ENCODE peak calls at places on chromosomes 2 and 18, in seven cellular contexts. One of them, this sample, is unnamed.

GRCh38 chr18:37381554-37381953 is 184.0 kb downstream of the CELF4 start:
- DNase-seq in ovary: no peak
- DNase-seq in H1: no peak
- DNase-seq in A549: no peak
- DNase-seq in GM12891: no peak
- DNase-seq in uterus: no peak
- DNase-seq in prostate gland: no peak
- DNase-seq in this sample: no peak

GRCh38 chr2:173043466-173043865 is 32.2 kb upstream of the MAP3K20 start:
- DNase-seq in H1: no peak
- DNase-seq in uterus: no peak
- DNase-seq in prostate gland: peak
- DNase-seq in ovary: no peak
- DNase-seq in GM12891: no peak
- DNase-seq in A549: no peak
- DNase-seq in this sample: no peak

GRCh38 chr2:8546319-8547283 is 135.3 kb upstream of the ID2 start:
- DNase-seq in GM12891: no peak
- DNase-seq in H1: no peak
- DNase-seq in uterus: peak
- DNase-seq in ovary: peak
- DNase-seq in A549: no peak
- DNase-seq in prostate gland: no peak
- DNase-seq in this sample: no peak

GRCh38 chr2:218517434-218518206 is 50.5 kb downstream of the USP37 start:
- DNase-seq in uterus: no peak
- DNase-seq in A549: no peak
- DNase-seq in GM12891: no peak
- DNase-seq in H1: no peak
- DNase-seq in ovary: no peak
- DNase-seq in prostate gland: no peak
- DNase-seq in this sample: no peak

GRCh38 chr2:861655-862355 is 88.8 kb upstream of the SNTG2 start:
- DNase-seq in H1: no peak
- DNase-seq in uterus: no peak
- DNase-seq in A549: no peak
- DNase-seq in ovary: no peak
- DNase-seq in prostate gland: no peak
- DNase-seq in GM12891: no peak
- DNase-seq in this sample: no peak

GRCh38 chr2:162196611-162197010 is 44.6 kb upstream of the GCG start:
- DNase-seq in uterus: no peak
- DNase-seq in ovary: no peak
- DNase-seq in H1: no peak
- DNase-seq in prostate gland: no peak
- DNase-seq in A549: no peak
- DNase-seq in GM12891: no peak
- DNase-seq in this sample: no peak

GRCh38 chr2:180690611-180691010 is 289.8 kb upstream of the UBE2E3 start:
- DNase-seq in prostate gland: no peak
- DNase-seq in ovary: no peak
- DNase-seq in uterus: no peak
- DNase-seq in A549: no peak
- DNase-seq in GM12891: no peak
- DNase-seq in H1: no peak
- DNase-seq in this sample: no peak

GRCh38 chr18:23334569-23334968 is 118.5 kb upstream of the RIOK3 start:
- DNase-seq in H1: no peak
- DNase-seq in ovary: no peak
- DNase-seq in GM12891: no peak
- DNase-seq in prostate gland: no peak
- DNase-seq in A549: no peak
- DNase-seq in uterus: no peak
- DNase-seq in this sample: no peak

GRCh38 chr18:48932822-48933510 is 17.8 kb downstream of the SMAD7 start:
- DNase-seq in A549: no peak
- DNase-seq in uterus: no peak
- DNase-seq in GM12891: no peak
- DNase-seq in prostate gland: no peak
- DNase-seq in ovary: peak
- DNase-seq in H1: no peak
- DNase-seq in this sample: no peak

GRCh38 chr2:37688771-37689468 is 17.5 kb upstream of the CDC42EP3 start:
- DNase-seq in A549: no peak
- DNase-seq in GM12891: no peak
- DNase-seq in ovary: peak
- DNase-seq in H1: no peak
- DNase-seq in prostate gland: peak
- DNase-seq in uterus: peak
- DNase-seq in this sample: no peak

GRCh38 chr18:41320090-41320489 is 634.9 kb upstream of the PIK3C3 start:
- DNase-seq in prostate gland: peak
- DNase-seq in ovary: no peak
- DNase-seq in GM12891: no peak
- DNase-seq in uterus: no peak
- DNase-seq in H1: no peak
- DNase-seq in A549: no peak
- DNase-seq in this sample: no peak

GRCh38 chr18:3148930-3149535 is 70.7 kb downstream of the MYOM1 start:
- DNase-seq in prostate gland: no peak
- DNase-seq in H1: no peak
- DNase-seq in ovary: no peak
- DNase-seq in GM12891: no peak
- DNase-seq in A549: no peak
- DNase-seq in uterus: no peak
- DNase-seq in this sample: no peak

GRCh38 chr2:59076079-59076619 is 835.0 kb upstream of the FANCL start:
- DNase-seq in prostate gland: no peak
- DNase-seq in H1: no peak
- DNase-seq in GM12891: no peak
- DNase-seq in ovary: no peak
- DNase-seq in A549: no peak
- DNase-seq in uterus: no peak
- DNase-seq in this sample: no peak

GRCh38 chr2:54628957-54629356 is 94.5 kb upstream of the EML6 start:
- DNase-seq in uterus: no peak
- DNase-seq in A549: no peak
- DNase-seq in prostate gland: no peak
- DNase-seq in H1: no peak
- DNase-seq in ovary: no peak
- DNase-seq in GM12891: no peak
- DNase-seq in this sample: no peak

GRCh38 chr18:33115917-33116316 is 324.6 kb downstream of the CCDC178 start:
- DNase-seq in H1: no peak
- DNase-seq in prostate gland: no peak
- DNase-seq in GM12891: no peak
- DNase-seq in ovary: no peak
- DNase-seq in A549: no peak
- DNase-seq in uterus: no peak
- DNase-seq in this sample: no peak

GRCh38 chr2:11876436-11876835 is 130.0 kb downstream of the LPIN1 start:
- DNase-seq in H1: no peak
- DNase-seq in A549: no peak
- DNase-seq in GM12891: no peak
- DNase-seq in uterus: no peak
- DNase-seq in ovary: no peak
- DNase-seq in prostate gland: no peak
- DNase-seq in this sample: no peak

GRCh38 chr2:209878701-209879100 is 107.1 kb downstream of the UNC80 start:
- DNase-seq in GM12891: no peak
- DNase-seq in ovary: no peak
- DNase-seq in H1: no peak
- DNase-seq in uterus: no peak
- DNase-seq in prostate gland: no peak
- DNase-seq in A549: no peak
- DNase-seq in this sample: no peak

GRCh38 chr2:216343221-216343985 is 28.9 kb downstream of the MARCHF4 start:
- DNase-seq in uterus: no peak
- DNase-seq in H1: no peak
- DNase-seq in A549: no peak
- DNase-seq in ovary: no peak
- DNase-seq in GM12891: no peak
- DNase-seq in prostate gland: no peak
- DNase-seq in this sample: no peak

DNA sequence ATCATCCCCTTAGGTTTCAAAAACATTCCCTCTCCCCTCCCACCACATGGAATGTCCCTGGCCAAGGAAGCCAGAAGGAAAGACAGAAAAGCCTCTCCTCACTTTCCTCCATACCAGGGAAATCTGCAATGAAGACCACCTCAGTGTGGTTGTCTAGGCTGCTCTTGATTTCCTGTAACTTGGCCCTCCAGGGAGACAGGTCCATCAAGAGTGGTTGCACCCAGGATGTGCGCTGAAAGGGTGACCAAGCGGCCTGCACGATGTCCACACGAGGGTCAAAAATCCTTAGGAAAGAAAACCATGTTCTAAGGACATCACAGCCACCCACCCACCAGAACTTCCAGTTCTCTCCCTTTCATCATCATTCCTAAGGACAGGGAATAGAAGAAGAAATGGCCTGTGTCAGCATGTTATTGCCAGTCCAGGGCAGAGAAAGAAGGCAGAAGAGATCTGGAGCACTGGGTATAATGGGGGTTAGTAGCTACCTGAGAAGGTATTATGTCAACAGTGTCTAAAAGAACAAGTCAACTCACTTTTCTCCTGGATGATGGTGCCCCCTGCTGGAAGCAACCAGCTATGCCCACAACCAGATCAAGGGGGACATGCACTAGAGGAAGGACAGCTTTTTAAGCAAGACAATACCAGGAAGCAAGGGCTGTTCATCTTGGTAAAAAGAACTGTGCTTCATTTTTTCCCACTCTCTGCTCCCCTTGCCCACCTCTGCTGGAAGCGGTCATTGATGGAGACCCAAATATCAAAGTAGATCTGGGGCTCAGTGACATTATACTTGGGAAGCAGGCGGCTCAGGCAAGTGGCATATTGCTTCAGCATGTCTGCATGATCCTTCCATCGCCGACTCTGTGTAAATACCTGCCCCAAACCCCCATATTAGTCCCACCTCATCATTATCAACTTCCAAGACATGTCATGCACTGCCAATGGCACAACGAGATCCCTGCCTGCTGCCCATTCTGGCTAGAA is 9.3 kb downstream of the GGCX start:
- DNase-seq in prostate gland: peak
- DNase-seq in uterus: peak
- DNase-seq in ovary: peak
- DNase-seq in H1: peak
- DNase-seq in A549: no peak
- DNase-seq in GM12891: peak
- DNase-seq in this sample: peak
- TF ChIP-seq POLR2A in prostate gland: no peak
- TF ChIP-seq POLR2A in uterus: peak
- TF ChIP-seq POLR2A in ovary: no peak
- TF ChIP-seq POLR2A in H1: no peak
- TF ChIP-seq POLR2A in A549: no peak
- TF ChIP-seq POLR2A in GM12891: no peak
- TF ChIP-seq POLR2A in this sample: no peak

GRCh38 chr2:232296766-232297525 is 81.6 kb upstream of the ALPP start:
- DNase-seq in A549: no peak
- DNase-seq in prostate gland: no peak
- DNase-seq in ovary: no peak
- DNase-seq in uterus: no peak
- DNase-seq in GM12891: no peak
- DNase-seq in H1: no peak
- DNase-seq in this sample: no peak

GRCh38 chr2:232292395-232293154 is 86.0 kb upstream of the ALPP start:
- DNase-seq in A549: peak
- DNase-seq in H1: peak
- DNase-seq in GM12891: peak
- DNase-seq in ovary: no peak
- DNase-seq in prostate gland: no peak
- DNase-seq in uterus: no peak
- DNase-seq in this sample: peak

GRCh38 chr2:232299084-232299483 is 79.5 kb upstream of the ALPP start:
- DNase-seq in GM12891: no peak
- DNase-seq in ovary: no peak
- DNase-seq in H1: no peak
- DNase-seq in uterus: no peak
- DNase-seq in A549: no peak
- DNase-seq in prostate gland: no peak
- DNase-seq in this sample: no peak

GRCh38 chr2:232293191-232293590 is 85.4 kb upstream of the ALPP start:
- DNase-seq in A549: no peak
- DNase-seq in uterus: no peak
- DNase-seq in ovary: no peak
- DNase-seq in H1: no peak
- DNase-seq in prostate gland: no peak
- DNase-seq in GM12891: no peak
- DNase-seq in this sample: no peak

DNA sequence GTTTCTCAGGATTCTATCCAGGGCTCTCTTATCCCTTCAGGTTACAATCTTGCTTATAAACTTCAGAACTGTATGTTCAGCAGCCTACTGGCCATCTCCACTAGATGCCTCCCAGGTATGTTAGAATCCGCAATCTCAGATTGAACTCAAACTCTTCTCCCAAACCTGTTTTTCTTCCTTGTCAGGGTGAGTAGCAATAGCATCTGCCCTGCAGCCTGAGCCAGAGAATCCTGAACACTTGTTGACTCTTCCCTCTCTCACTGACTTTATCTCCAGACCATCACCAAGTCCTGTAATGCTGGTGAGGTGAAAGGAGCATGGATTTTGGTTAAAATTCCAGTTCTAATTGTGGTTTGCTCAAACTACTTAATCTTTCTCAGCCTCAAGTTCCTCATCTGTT is 82.6 kb upstream of the ALPP start:
- DNase-seq in prostate gland: peak
- DNase-seq in GM12891: no peak
- DNase-seq in A549: no peak
- DNase-seq in H1: no peak
- DNase-seq in uterus: no peak
- DNase-seq in ovary: no peak
- DNase-seq in this sample: no peak
- TF ChIP-seq POLR2A in prostate gland: no peak
- TF ChIP-seq POLR2A in GM12891: no peak
- TF ChIP-seq POLR2A in A549: no peak
- TF ChIP-seq POLR2A in H1: no peak
- TF ChIP-seq POLR2A in uterus: no peak
- TF ChIP-seq POLR2A in ovary: no peak
- TF ChIP-seq POLR2A in this sample: no peak

GRCh38 chr2:157843935-157844334 is 32.2 kb downstream of the ACVR1 start:
- DNase-seq in H1: no peak
- DNase-seq in ovary: no peak
- DNase-seq in uterus: no peak
- DNase-seq in prostate gland: no peak
- DNase-seq in GM12891: no peak
- DNase-seq in A549: no peak
- DNase-seq in this sample: no peak
- TF ChIP-seq POLR2A in H1: no peak
- TF ChIP-seq POLR2A in ovary: no peak
- TF ChIP-seq POLR2A in uterus: no peak
- TF ChIP-seq POLR2A in prostate gland: no peak
- TF ChIP-seq POLR2A in GM12891: no peak
- TF ChIP-seq POLR2A in A549: no peak
- TF ChIP-seq POLR2A in this sample: no peak

GRCh38 chr2:96336104-96336775 is 674 bp downstream of the NCAPH start:
- DNase-seq in GM12891: no peak
- DNase-seq in prostate gland: no peak
- DNase-seq in uterus: no peak
- DNase-seq in H1: no peak
- DNase-seq in A549: no peak
- DNase-seq in ovary: no peak
- DNase-seq in this sample: no peak
- TF ChIP-seq POLR2A in GM12891: no peak
- TF ChIP-seq POLR2A in prostate gland: no peak
- TF ChIP-seq POLR2A in uterus: no peak
- TF ChIP-seq POLR2A in H1: peak
- TF ChIP-seq POLR2A in A549: peak
- TF ChIP-seq POLR2A in ovary: no peak
- TF ChIP-seq POLR2A in this sample: peak

This sample was measured in erythroblast.